ENCODE peak calls at places on chromosomes 2 and 18, in four cellular contexts. G is neural crest cell; Q is AML-193; N is activated naive CD8-positive, alpha-beta T cell treated with anti-CD3 and anti-CD28 coated beads for 36 hours. K is an unnamed sample.
A peak's percentile ranks its signal among the peaks of the same experiment; 100 is the strongest.

GRCh38 chr2:111897630-111897923 is 830 bp upstream of the MERTK start:
- DNase-seq in N (no peak), G (no peak), Q (no peak), K (no peak)

GRCh38 chr2:54871457-54872103 is 148.1 kb downstream of the EML6 start:
- DNase-seq in G (no peak), N (no peak), Q (no peak), K (no peak)

GRCh38 chr2:83221258-83221657 is 1237.8 kb downstream of the SUCLG1 start:
- DNase-seq in N (no peak), Q (no peak), G (no peak), K (no peak)

GRCh38 chr2:128626758-128627515 is 308.3 kb upstream of the HS6ST1 start:
- DNase-seq in N (no peak), Q (no peak), G (no peak), K (no peak)

GRCh38 chr18:36374262-36374661 is 76.7 kb downstream of the FHOD3 start:
- DNase-seq in Q (no peak), N (no peak), G (no peak), K (no peak)

GRCh38 chr18:46071894-46072867 is at the start of gene PSTPIP2:
- DNase-seq in Q (peak; percentile 66), N (peak; percentile 69), G (peak; percentile 62), K (peak; percentile 64)

GRCh38 chr2:7437122-7437521 is 519.9 kb downstream of the RNF144A start:
- DNase-seq in N (no peak), Q (no peak), G (no peak), K (no peak)

GRCh38 chr2:100957971-100958653 is 44.0 kb upstream of the RPL31 start:
- DNase-seq in N (no peak), Q (no peak), G (no peak), K (no peak)

GRCh38 chr18:50879302-50880107 is 587 bp downstream of the ME2 start:
- DNase-seq in N (no peak), G (no peak), Q (peak; percentile 17), K (no peak)

GRCh38 chr2:170886391-170886790 is 42.7 kb upstream of the GORASP2 start:
- DNase-seq in N (no peak), G (no peak), Q (no peak), K (no peak)

K was measured in GDM1.